ENCODE peak calls at places on chromosome 17, in nine cellular contexts. O, M, P, W, T, A, U, F and V are unnamed samples.

GRCh38 chr17:266701-267656 is 85.5 kb upstream of the DOC2B start:
- DNase-seq in F (peak; percentile 75), T (no peak), U (no peak), W (no peak), P (no peak), O (no peak), M (no peak), A (no peak), V (no peak)

GRCh38 chr17:35796942-35797341 is 1.5 kb upstream of the MMP28 start:
- DNase-seq in A (no peak), W (no peak), M (no peak), U (no peak), T (no peak), O (no peak), P (no peak), F (no peak), V (no peak)

GRCh38 chr17:74739227-74739831 is 2.3 kb downstream of the RAB37 start:
- DNase-seq in P (no peak), M (peak; percentile 51), A (peak; percentile 47), O (no peak), T (no peak), F (no peak), W (no peak), U (no peak), V (no peak)

GRCh38 chr17:33012522-33013033 is 20.9 kb downstream of the SPACA3 start:
- DNase-seq in W (no peak), T (peak; percentile 83), A (no peak), U (no peak), M (no peak), P (no peak), F (no peak), O (no peak), V (peak; percentile 92)

GRCh38 chr17:752620-753219 is 656 bp upstream of the GEMIN4 start:
- DNase-seq in O (peak; percentile 19), M (no peak), U (peak; percentile 75), P (no peak), A (peak; percentile 54), T (no peak), W (no peak), F (peak; percentile 92), V (peak; percentile 59)

GRCh38 chr17:48907713-48908046 is 527 bp upstream of the UBE2Z start:
- DNase-seq in W (no peak), P (no peak), U (no peak), M (no peak), T (no peak), A (no peak), F (no peak), O (no peak), V (peak; percentile 70)

GRCh38 chr17:36068524-36068923 is 4.5 kb downstream of the CCL18 start:
- DNase-seq in P (no peak), O (no peak), U (no peak), A (no peak), M (no peak), F (no peak), T (no peak), W (no peak), V (no peak)

GRCh38 chr17:15384142-15384803 is 42.9 kb upstream of the TEKT3 start:
- DNase-seq in F (peak; percentile 83), M (no peak), P (no peak), T (no peak), U (no peak), A (no peak), W (no peak), O (no peak), V (no peak)

GRCh38 chr17:4998666-4999428 is 1.1 kb downstream of the KIF1C start:
- DNase-seq in W (no peak), M (no peak), O (no peak), A (no peak), F (no peak), T (no peak), P (no peak), U (peak; percentile 54), V (no peak)

GRCh38 chr17:38560503-38561318 is 45.0 kb downstream of the SRCIN1 start:
- DNase-seq in U (no peak), A (peak; percentile 39), P (no peak), W (no peak), F (no peak), O (no peak), M (no peak), T (peak; percentile 14), V (peak; percentile 36)

GRCh38 chr17:80694992-80695912 is 150.6 kb downstream of the RPTOR start:
- DNase-seq in F (no peak), U (peak; percentile 59), T (no peak), P (no peak), A (no peak), M (peak; percentile 26), W (no peak), O (no peak), V (no peak)

GRCh38 chr17:82330322-82331239 is 3.0 kb downstream of the SECTM1 start:
- DNase-seq in A (no peak), T (peak; percentile 49), O (no peak), P (no peak), F (no peak), M (no peak), W (no peak), U (no peak), V (peak; percentile 43)

GRCh38 chr17:35142467-35142796 is 329 bp upstream of the NLE1 start:
- DNase-seq in T (no peak), O (no peak), F (no peak), P (no peak), U (no peak), A (no peak), M (no peak), W (no peak), V (no peak)

GRCh38 chr17:7029659-7030058 is 6.2 kb upstream of the SLC16A13 start:
- DNase-seq in A (peak; percentile 70), O (no peak), M (peak; percentile 72), U (no peak), F (no peak), W (no peak), T (no peak), P (no peak), V (no peak)

GRCh38 chr17:42618442-42619150 is 9.1 kb downstream of the TUBG1 start:
- DNase-seq in F (no peak), U (peak; percentile 86), M (no peak), A (peak; percentile 26), P (no peak), O (no peak), T (peak; percentile 73), W (no peak), V (peak; percentile 7)

GRCh38 chr17:19664821-19665181 is 16.2 kb downstream of the ALDH3A2 start:
- DNase-seq in F (no peak), P (no peak), O (no peak), M (no peak), T (no peak), W (no peak), A (no peak), U (no peak), V (no peak)

GRCh38 chr17:50558955-50559614 is 1.4 kb upstream of the CACNA1G start:
- DNase-seq in T (no peak), F (no peak), M (peak; percentile 48), U (no peak), W (no peak), A (no peak), P (no peak), O (no peak), V (no peak)

GRCh38 chr17:1762233-1762905 is 509 bp downstream of the SERPINF1 start:
- DNase-seq in A (no peak), P (no peak), W (no peak), T (no peak), U (peak; percentile 49), F (peak; percentile 86), M (no peak), O (no peak), V (peak; percentile 21)

GRCh38 chr17:72120878-72121163 is at the start of gene SOX9:
- DNase-seq in P (no peak), U (peak; percentile 97), T (peak; percentile 98), A (no peak), O (no peak), W (no peak), F (peak; percentile 86), M (no peak), V (peak; percentile 90)

GRCh38 chr17:77427471-77427991 is 286.8 kb downstream of the SEC14L1 start:
- DNase-seq in T (peak; percentile 80), M (no peak), F (peak; percentile 95), W (no peak), O (no peak), P (no peak), U (no peak), A (no peak), V (peak; percentile 67)

GRCh38 chr17:56690441-56691291 is 97.2 kb downstream of the NOG start:
- DNase-seq in F (no peak), M (no peak), P (no peak), A (no peak), W (no peak), T (no peak), U (no peak), O (no peak), V (no peak)

GRCh38 chr17:73489333-73489732 is 154.9 kb downstream of the SDK2 start:
- DNase-seq in O (no peak), U (no peak), P (no peak), F (no peak), T (no peak), A (no peak), M (no peak), W (no peak), V (no peak)

GRCh38 chr17:68777856-68778694 is 176.9 kb upstream of the FAM20A start:
- DNase-seq in P (no peak), T (no peak), W (no peak), U (no peak), O (no peak), M (no peak), F (no peak), A (no peak), V (peak; percentile 27)

GRCh38 chr17:55722016-55722706 is 503 bp downstream of the TMEM100 start:
- DNase-seq in A (no peak), M (no peak), F (no peak), O (no peak), W (no peak), U (no peak), P (no peak), T (no peak), V (no peak)

GRCh38 chr17:61407211-61407911 is 7.7 kb downstream of the TBX2 start:
- DNase-seq in O (no peak), T (no peak), F (peak; percentile 54), W (no peak), A (no peak), P (no peak), U (no peak), M (no peak), V (no peak)

GRCh38 chr17:50087246-50087911 is 7.8 kb upstream of the PDK2 start:
- DNase-seq in O (peak; percentile 67), W (peak; percentile 62), T (peak; percentile 46), A (peak; percentile 84), M (peak; percentile 81), F (peak; percentile 87), U (peak; percentile 55), P (peak; percentile 62), V (peak; percentile 61)

GRCh38 chr17:46940692-46941404 is 17.9 kb downstream of the GOSR2 start:
- DNase-seq in A (peak; percentile 81), M (peak; percentile 77), T (peak; percentile 49), P (peak; percentile 54), W (peak; percentile 39), U (peak; percentile 69), O (peak; percentile 58), F (peak; percentile 80), V (peak; percentile 70)

GRCh38 chr17:39740357-39741111 is 2.8 kb downstream of the GRB7 start:
- DNase-seq in T (peak; percentile 94), W (no peak), M (no peak), P (no peak), U (no peak), A (no peak), F (no peak), O (no peak), V (peak; percentile 70)

GRCh38 chr17:37698856-37699255 is 46.0 kb downstream of the HNF1B start:
- DNase-seq in A (no peak), T (peak; percentile 74), F (no peak), W (no peak), U (no peak), O (no peak), P (no peak), M (no peak), V (no peak)

GRCh38 chr17:57966875-57967274 is 11.7 kb upstream of the CUEDC1 start:
- DNase-seq in O (no peak), P (no peak), A (no peak), F (no peak), U (no peak), W (no peak), M (no peak), T (no peak), V (no peak)

GRCh38 chr17:74842599-74843351 is 16.9 kb downstream of the GRIN2C start:
- DNase-seq in P (no peak), A (no peak), M (peak; percentile 37), U (peak; percentile 71), T (no peak), O (no peak), F (no peak), W (no peak), V (peak; percentile 43)